ENCODE peak calls at places on chromosomes 4 and X, in seven cellular contexts. L is SW480; S is CD8-positive, alpha-beta memory T cell; U is A549; F is GM13976; E is activated naive CD8-positive, alpha-beta T cell treated with anti-CD3 and anti-CD28 coated beads, Interleukin-2, amount 50 U/mL, for 24 hours; J is NCI-H1105 treated with DMSO at 0.1 percent for 48 hours. X is an unnamed sample.

GRCh38 chr4:141307241-141307689 is 86.6 kb downstream of the ZNF330 start:
- DNase-seq in E (peak), J (peak), L (peak), F (peak), S (peak), U (peak), X (peak)

GRCh38 chr4:37601527-37601926 is 84.6 kb downstream of the RELL1 start:
- DNase-seq in J (no peak), F (no peak), S (no peak), U (no peak), E (no peak), L (no peak), X (no peak)

GRCh38 chr4:107519057-107519456 is 201.0 kb downstream of the PAPSS1 start:
- DNase-seq in L (no peak), U (no peak), F (no peak), E (no peak), J (peak), S (no peak), X (peak)

GRCh38 chr4:111959202-111959601 is 186.1 kb upstream of the FAM241A start:
- DNase-seq in L (no peak), F (no peak), J (no peak), S (no peak), E (no peak), U (peak), X (no peak)

GRCh38 chr4:26434030-26434639 is 56.1 kb downstream of the CCKAR start:
- DNase-seq in F (no peak), E (no peak), L (no peak), S (no peak), J (no peak), U (no peak), X (no peak)

GRCh38 chrX:39519213-39519544 is 578.6 kb downstream of the BCOR start:
- DNase-seq in S (no peak), E (no peak), F (no peak), J (peak), L (no peak), U (no peak), X (no peak)

GRCh38 chr4:1092983-1093361 is 20.4 kb downstream of the RNF212 start:
- DNase-seq in F (no peak), E (no peak), U (no peak), L (no peak), S (no peak), J (no peak), X (no peak)

GRCh38 chr4:15765910-15766703 is 12.0 kb upstream of the CD38 start:
- DNase-seq in F (no peak), S (peak), L (no peak), E (no peak), U (no peak), J (no peak), X (no peak)

GRCh38 chr4:3204021-3204431 is 44.9 kb upstream of the MSANTD1 start:
- DNase-seq in S (no peak), F (no peak), E (no peak), J (no peak), U (no peak), L (no peak), X (no peak)

GRCh38 chrX:154534526-154535322 is 11.9 kb downstream of the G6PD start:
- DNase-seq in L (peak), J (peak), F (peak), U (peak), E (peak), S (peak), X (peak)

GRCh38 chr4:1809754-1810502 is 16.8 kb downstream of the FGFR3 start:
- DNase-seq in F (peak), E (peak), L (peak), S (peak), U (peak), J (peak), X (peak)

GRCh38 chr4:106569151-106570029 is 200.8 kb upstream of the GIMD1 start:
- DNase-seq in S (no peak), E (no peak), J (no peak), U (no peak), F (no peak), L (no peak), X (no peak)